ENCODE peak calls at places on chromosomes 5 and 9, in ten cellular contexts. W is neural progenitor cell; U is lung; B is fibroblast of lung; L is heart left ventricle; Z is GM12878; Q is CD4-positive, CD25-positive, alpha-beta regulatory T cell; E is right lobe of liver; S is ovary; N is cardiac muscle cell. V is an unnamed sample. For H3K36me3, the result is how much of the 10 kb centered on the place peaks cover.

GRCh38 chr5:37836173-37837100 is 3.4 kb downstream of the GDNF start:
- DNase-seq in S (peak), U (no peak), N (peak), E (no peak), B (peak), Z (no peak), W (peak), Q (no peak), L (no peak), V (peak)

GRCh38 chr5:74576941-74577456 is 63.5 kb downstream of the ENC1 start:
- DNase-seq in W (no peak), B (peak), E (no peak), S (no peak), Q (peak), L (no peak), Z (peak), U (no peak), N (no peak), V (no peak)

GRCh38 chr5:72908666-72909065 is 47.2 kb upstream of the FCHO2 start:
- DNase-seq in L (no peak), W (no peak), E (no peak), Z (no peak), Q (no peak), N (no peak), S (no peak), U (no peak), B (peak), V (no peak)

GRCh38 chr5:154713615-154714125 is 41.5 kb upstream of the LARP1 start:
- DNase-seq in E (no peak), W (no peak), Q (no peak), B (no peak), L (no peak), S (no peak), N (no peak), U (no peak), Z (no peak), V (no peak)

GRCh38 chr5:72587909-72588308 is 80.7 kb upstream of the ZNF366 start:
- DNase-seq in B (no peak), W (no peak), L (no peak), E (no peak), U (no peak), Q (no peak), Z (no peak), S (no peak), N (no peak), V (peak)

GRCh38 chr5:73365301-73365853 is 83.2 kb downstream of the FOXD1 start:
- DNase-seq in B (peak), U (no peak), E (no peak), Q (no peak), S (no peak), W (no peak), N (no peak), Z (no peak), L (no peak), V (no peak)

GRCh38 chr9:125521462-125522327 is 185.3 kb downstream of the MAPKAP1 start:
- DNase-seq in E (no peak), Q (peak), W (no peak), S (no peak), Z (no peak), L (no peak), B (peak), U (no peak), N (no peak), V (no peak)

GRCh38 chr5:175603987-175604739 is 53.7 kb upstream of the HRH2 start:
- DNase-seq in U (no peak), N (peak), Z (no peak), L (peak), B (no peak), Q (no peak), S (no peak), W (peak), E (no peak), V (peak)

GRCh38 chr9:84996049-84996448 is 326.5 kb downstream of the NTRK2 start:
- DNase-seq in B (peak), U (no peak), S (no peak), E (no peak), Q (no peak), L (no peak), N (no peak), W (no peak), Z (no peak), V (no peak)

GRCh38 chr5:5398046-5398445 is 24.4 kb upstream of the ICE1 start:
- DNase-seq in S (no peak), L (no peak), N (no peak), B (peak), E (no peak), U (no peak), Q (no peak), W (no peak), Z (no peak), V (no peak)

GRCh38 chr9:95067888-95068287 is 249.6 kb downstream of the FANCC start:
- DNase-seq in W (no peak), N (no peak), S (no peak), E (no peak), B (no peak), Z (no peak), U (no peak), Q (no peak), L (no peak), V (no peak)

GRCh38 chr5:142753114-142753764 is 16.9 kb upstream of the ARHGAP26 start:
- DNase-seq in Q (no peak), S (peak), B (peak), N (no peak), W (no peak), U (peak), L (peak), Z (no peak), E (peak), V (no peak)

GRCh38 chr5:34542818-34543217 is 113.3 kb upstream of the RAI14 start:
- DNase-seq in L (no peak), Q (no peak), N (no peak), S (no peak), E (no peak), Z (no peak), B (no peak), W (no peak), U (no peak), V (no peak)

GRCh38 chr5:76818844-76819831 is at the start of gene F2RL1:
- DNase-seq in E (peak), U (peak), B (peak), S (peak), Z (no peak), W (peak), N (peak), Q (peak), L (peak), V (peak)

GRCh38 chr5:40485021-40485998 is 194.4 kb upstream of the PTGER4 start:
- DNase-seq in W (no peak), L (no peak), U (no peak), N (no peak), Q (no peak), S (no peak), E (no peak), Z (peak), B (no peak), V (no peak)

GRCh38 chr9:79940919-79941318 is 369.2 kb downstream of the TLE4 start:
- DNase-seq in N (no peak), L (no peak), W (no peak), S (no peak), Q (no peak), B (no peak), U (no peak), E (no peak), Z (no peak), V (no peak)

GRCh38 chr5:50969207-50970145 is 303.0 kb downstream of the PARP8 start:
- DNase-seq in Z (no peak), U (no peak), W (peak), L (no peak), Q (no peak), S (no peak), B (no peak), N (peak), E (no peak), V (peak)

GRCh38 chr5:82018462-82018861 is 46.6 kb downstream of the ATG10 start:
- DNase-seq in Z (no peak), N (peak), S (no peak), E (no peak), W (peak), U (no peak), L (peak), Q (no peak), B (peak), V (no peak)

GRCh38 chr5:134132372-134133212 is 18.1 kb downstream of the TCF7 start:
- DNase-seq in W (no peak), N (no peak), L (no peak), Q (peak), S (peak), U (no peak), Z (peak), B (no peak), E (no peak), V (peak)

GRCh38 chr5:139660105-139660915 is 12.2 kb downstream of the CXXC5 start:
- DNase-seq in U (peak), S (no peak), Z (no peak), B (no peak), Q (no peak), L (peak), W (no peak), E (peak), N (no peak), V (no peak)

GRCh38 chr9:130173462-130173876 is 1.3 kb downstream of the NCS1 start:
- DNase-seq in S (no peak), E (no peak), N (no peak), B (no peak), W (no peak), L (no peak), Z (no peak), U (no peak), Q (no peak), V (peak)

GRCh38 chr9:29126783-29127182 is 1553.5 kb upstream of the C9orf72 start:
- DNase-seq in U (no peak), E (no peak), B (no peak), Z (no peak), Q (no peak), W (no peak), L (no peak), N (no peak), S (no peak), V (no peak)

GRCh38 chr5:123429993-123430392 is 6.8 kb upstream of the CEP120 start:
- DNase-seq in E (no peak), W (no peak), S (no peak), L (no peak), Z (no peak), Q (no peak), B (peak), U (no peak), N (no peak), V (no peak)

GRCh38 chr9:91422832-91423711 is 560 bp downstream of the NFIL3 start:
- DNase-seq in Q (peak), E (peak), L (peak), W (peak), S (peak), B (peak), Z (no peak), U (peak), N (peak), V (no peak)

GRCh38 chr5:139641116-139642080 is 6.8 kb upstream of the CXXC5 start:
- DNase-seq in U (no peak), Z (no peak), N (no peak), B (no peak), W (no peak), E (no peak), Q (no peak), S (no peak), L (no peak), V (peak)

GRCh38 chr9:136700959-136701664 is 11.3 kb upstream of the DIPK1B start:
- DNase-seq in E (no peak), L (no peak), U (no peak), S (no peak), Q (peak), N (no peak), B (no peak), Z (peak), W (no peak), V (no peak)
- H3K4me3 ChIP-seq in E (no peak), L (no peak), U (no peak), S (no peak), Q (peak), N (no peak), B (no peak), Z (peak), W (no peak), V (no peak)

GRCh38 chr9:33988219-33988890 is 60.3 kb downstream of the UBAP2 start:
- DNase-seq in L (no peak), S (no peak), N (no peak), W (no peak), U (no peak), E (no peak), B (peak), Z (peak), Q (peak), V (no peak)

GRCh38 chr9:33995449-33995848 is 53.2 kb downstream of the UBAP2 start:
- DNase-seq in E (no peak), B (no peak), N (no peak), W (no peak), Q (no peak), S (no peak), L (no peak), Z (no peak), U (no peak), V (no peak)

GRCh38 chr9:33993104-33993503 is 55.6 kb downstream of the UBAP2 start:
- DNase-seq in B (no peak), Z (no peak), E (no peak), N (no peak), L (no peak), W (no peak), S (no peak), U (no peak), Q (no peak), V (no peak)

GRCh38 chr9:33992622-33993021 is 56.1 kb downstream of the UBAP2 start:
- DNase-seq in Q (no peak), S (no peak), L (no peak), B (no peak), W (no peak), Z (no peak), E (no peak), U (no peak), N (no peak), V (no peak)
- H3K36me3 ChIP-seq in Q (under half), S (under half), L (half or more), B (under half), W (under half), Z (under half), E (under half), U (under half), N (under half), V (under half)

GRCh38 chr5:178525906-178526732 is 64.1 kb downstream of the COL23A1 start:
- DNase-seq in B (no peak), U (no peak), L (no peak), W (no peak), S (no peak), Q (no peak), E (no peak), N (no peak), Z (no peak), V (no peak)
- H3K4me3 ChIP-seq in B (no peak), U (no peak), L (no peak), W (no peak), S (no peak), Q (no peak), E (no peak), N (no peak), Z (no peak), V (no peak)

GRCh38 chr9:37899041-37899440 is 4.9 kb downstream of the SLC25A51 start:
- DNase-seq in U (no peak), L (no peak), B (peak), N (no peak), S (no peak), Z (no peak), Q (no peak), W (no peak), E (no peak), V (no peak)
- H3K36me3 ChIP-seq in U (under half), L (half or more), B (under half), N (under half), S (under half), Z (under half), Q (under half), W (under half), E (under half), V (under half)

V was measured in H7.